ENCODE peak calls at places on chromosomes 13 and 19, in six cellular contexts. F is skeletal muscle cell; Z is fibroblast of the aortic adventitia; I is activated CD4-positive, alpha-beta T cell treated with anti-CD3 and anti-CD28 coated beads, Interleukin-2, amount 50 U/mL, for 48 hours; M is NT2/D1; W is tibial nerve. R is an unnamed sample.

GRCh38 chr13:113794764-113795173 is 35.7 kb downstream of the TMEM255B start:
- DNase-seq in Z (no peak), I (no peak), W (no peak), M (no peak), F (no peak), R (no peak)

GRCh38 chr13:54210397-54211050 is 1181.9 kb downstream of the OLFM4 start:
- DNase-seq in W (no peak), M (no peak), Z (no peak), I (no peak), F (no peak), R (no peak)

GRCh38 chr19:51246153-51246552 is 4.7 kb upstream of the SIGLECL1 start:
- DNase-seq in Z (no peak), M (peak), I (no peak), F (no peak), W (no peak), R (no peak)

GRCh38 chr13:31441804-31442487 is 242.2 kb downstream of the B3GLCT start:
- DNase-seq in M (no peak), W (peak), Z (no peak), F (peak), I (no peak), R (no peak)

GRCh38 chr13:24911135-24911524 is 147.2 kb downstream of the RNF17 start:
- DNase-seq in M (no peak), F (no peak), Z (peak), W (no peak), I (no peak), R (peak)

GRCh38 chr13:44555207-44555606 is 20.9 kb downstream of the TSC22D1 start:
- DNase-seq in M (no peak), I (no peak), Z (no peak), F (no peak), W (no peak), R (no peak)

GRCh38 chr13:106281426-106281825 is 254.0 kb downstream of the EFNB2 start:
- DNase-seq in F (no peak), I (no peak), W (no peak), M (no peak), Z (no peak), R (no peak)

GRCh38 chr13:51252954-51253531 is 30.8 kb downstream of the FAM124A start:
- DNase-seq in M (no peak), F (no peak), I (no peak), Z (peak), W (no peak), R (no peak)

GRCh38 chr13:26618726-26619125 is 61.2 kb downstream of the WASF3 start:
- DNase-seq in Z (no peak), I (no peak), F (no peak), M (no peak), W (no peak), R (no peak)

GRCh38 chr13:27621116-27621365 is 651 bp upstream of the POLR1D start:
- DNase-seq in Z (peak), W (no peak), M (no peak), I (no peak), F (no peak), R (no peak)

GRCh38 chr13:37407156-37407555 is 191.4 kb downstream of the POSTN start:
- DNase-seq in F (no peak), I (no peak), W (no peak), Z (no peak), M (no peak), R (no peak)

GRCh38 chr13:28138756-28139470 is 568 bp downstream of the PAN3 start:
- DNase-seq in M (no peak), W (peak), I (peak), Z (peak), F (peak), R (peak)

GRCh38 chr13:33150146-33150545 is 133.9 kb downstream of the KL start:
- DNase-seq in I (no peak), F (no peak), Z (peak), W (no peak), M (no peak), R (no peak)

GRCh38 chr19:50676625-50677197 is 27.5 kb downstream of the C19orf81 start:
- DNase-seq in W (no peak), M (no peak), I (no peak), F (no peak), Z (no peak), R (no peak)

GRCh38 chr13:84607614-84608013 is 725.3 kb upstream of the SLITRK1 start:
- DNase-seq in F (peak), W (peak), I (no peak), M (no peak), Z (peak), R (peak)

GRCh38 chr13:42363941-42364612 is 92.1 kb downstream of the AKAP11 start:
- DNase-seq in M (no peak), W (no peak), Z (no peak), I (no peak), F (peak), R (no peak)

GRCh38 chr19:14530005-14530348 is 583 bp downstream of the TECR start:
- DNase-seq in M (no peak), I (no peak), F (no peak), W (no peak), Z (no peak), R (no peak)

GRCh38 chr13:24505756-24506155 is 6.8 kb downstream of the PARP4 start:
- DNase-seq in I (no peak), M (no peak), W (no peak), Z (no peak), F (no peak), R (no peak)

GRCh38 chr13:45481688-45482087 is 16.9 kb downstream of the COG3 start:
- DNase-seq in W (no peak), I (no peak), F (no peak), Z (no peak), M (no peak), R (no peak)

GRCh38 chr13:52067237-52067636 is 42.7 kb downstream of the UTP14C start:
- DNase-seq in M (no peak), F (no peak), Z (no peak), I (no peak), W (no peak), R (no peak)

GRCh38 chr13:24251525-24251924 is 57.9 kb upstream of the C1QTNF9 start:
- DNase-seq in Z (no peak), I (peak), W (no peak), M (no peak), F (no peak), R (no peak)

GRCh38 chr13:43240278-43240677 is 216.9 kb downstream of the DNAJC15 start:
- DNase-seq in F (no peak), W (no peak), Z (no peak), M (no peak), I (no peak), R (no peak)

GRCh38 chr13:25874907-25875306 is 176.9 kb downstream of the SHISA2 start:
- DNase-seq in I (peak), F (no peak), Z (no peak), M (no peak), W (no peak), R (no peak)

GRCh38 chr13:37546087-37546486 is 52.5 kb downstream of the POSTN start:
- DNase-seq in I (no peak), Z (no peak), W (no peak), M (no peak), F (no peak), R (no peak)

GRCh38 chr19:4636151-4636717 is 3.1 kb upstream of the TNFAIP8L1 start:
- DNase-seq in M (no peak), W (peak), Z (peak), I (peak), F (no peak), R (peak)

GRCh38 chr19:18202759-18203407 is 959 bp downstream of the RAB3A start:
- DNase-seq in F (no peak), M (no peak), W (no peak), I (peak), Z (no peak), R (no peak)

GRCh38 chr19:36254848-36255247 is 39.9 kb downstream of the ZNF146 start:
- DNase-seq in I (no peak), Z (no peak), F (no peak), M (no peak), W (no peak), R (no peak)

GRCh38 chr13:32105653-32106313 is 74.2 kb downstream of the FRY start:
- DNase-seq in I (no peak), M (no peak), W (no peak), Z (no peak), F (no peak), R (no peak)

GRCh38 chr13:49936943-49937273 is 768 bp upstream of the SPRYD7 start:
- DNase-seq in W (no peak), M (no peak), F (no peak), Z (no peak), I (no peak), R (no peak)

GRCh38 chr19:33402421-33403220 is 29.1 kb downstream of the CEBPG start:
- DNase-seq in I (no peak), Z (no peak), F (no peak), W (no peak), M (no peak), R (no peak)

GRCh38 chr19:41297628-41298326 is 12.2 kb upstream of the CCDC97 start:
- DNase-seq in F (no peak), I (no peak), W (no peak), M (no peak), Z (no peak), R (no peak)

GRCh38 chr19:8208119-8208709 is 956 bp upstream of the CERS4 start:
- DNase-seq in M (no peak), I (no peak), F (no peak), Z (no peak), W (no peak), R (no peak)

GRCh38 chr19:33868821-33869412 is 72.2 kb downstream of the KCTD15 start:
- DNase-seq in W (no peak), I (no peak), Z (peak), M (no peak), F (no peak), R (peak)

GRCh38 chr19:55149078-55150003 is at the start of gene TNNT1:
- DNase-seq in F (no peak), M (no peak), Z (no peak), W (no peak), I (no peak), R (no peak)

GRCh38 chr19:37886571-37886970 is 19.8 kb downstream of the WDR87 start:
- DNase-seq in Z (no peak), M (no peak), W (no peak), I (no peak), F (no peak), R (no peak)

GRCh38 chr19:32372726-32373613 is 27.6 kb downstream of the ZNF507 start:
- DNase-seq in F (no peak), M (no peak), I (no peak), W (no peak), Z (no peak), R (no peak)